ENCODE peak calls at places on chromosomes 6 and 20, in five cellular contexts. T is mesendoderm, F is Karpas-422, U is H9, S is neural progenitor cell. R is an unnamed sample.
A peak's percentile ranks its signal among the peaks of the same experiment; 100 is the strongest.

GRCh38 chr6:137309078-137309762 is 90.0 kb upstream of the IFNGR1 start:
- DNase-seq in T (peak; percentile 63), F (no peak), U (peak; percentile 61), S (no peak), R (peak; percentile 9)

GRCh38 chr6:117938324-117938995 is 31.4 kb downstream of the SLC35F1 start:
- DNase-seq in T (peak; percentile 59), F (no peak), U (peak; percentile 57), S (no peak), R (no peak)

GRCh38 chr6:167703781-167704180 is 122.9 kb upstream of the AFDN start:
- DNase-seq in T (no peak), F (no peak), U (peak; percentile 20), S (no peak), R (peak; percentile 38)

GRCh38 chr20:51272392-51272791 is 249.5 kb upstream of the KCNG1 start:
- DNase-seq in T (no peak), F (no peak), U (no peak), S (no peak), R (no peak)

GRCh38 chr6:166221040-166221439 is 53.4 kb upstream of the TBXT start:
- DNase-seq in T (no peak), F (no peak), U (no peak), S (no peak), R (no peak)

GRCh38 chr20:61525781-61526431 is 273.8 kb downstream of the CDH4 start:
- DNase-seq in T (peak; percentile 45), F (no peak), U (no peak), S (peak; percentile 47), R (no peak)

GRCh38 chr6:53975966-53976610 is 135.2 kb upstream of the MLIP start:
- DNase-seq in T (no peak), F (no peak), U (no peak), S (no peak), R (no peak)

GRCh38 chr20:58699246-58700107 is 6.9 kb downstream of the NPEPL1 start:
- DNase-seq in T (no peak), F (no peak), U (peak; percentile 23), S (no peak), R (peak; percentile 48)

GRCh38 chr6:158630944-158631616 is 13.5 kb downstream of the DYNLT1 start:
- DNase-seq in T (no peak), F (no peak), U (no peak), S (no peak), R (no peak)

GRCh38 chr6:129638055-129639019 is 71.6 kb downstream of the ARHGAP18 start:
- DNase-seq in T (no peak), F (no peak), U (no peak), S (no peak), R (no peak)

GRCh38 chr20:3754258-3754595 is 13.3 kb downstream of the ADISSP start:
- DNase-seq in T (no peak), F (no peak), U (no peak), S (no peak), R (no peak)

GRCh38 chr6:114648847-114649246 is 306.0 kb upstream of the HS3ST5 start:
- DNase-seq in T (no peak), F (no peak), U (no peak), S (no peak), R (no peak)

GRCh38 chr6:106146852-106147351 is 60.8 kb downstream of the PRDM1 start:
- DNase-seq in T (no peak), F (no peak), U (no peak), S (no peak), R (no peak)

GRCh38 chr6:170175644-170176620 is 114.9 kb downstream of the DLL1 start:
- DNase-seq in T (no peak), F (peak; percentile 29), U (peak; percentile 25), S (no peak), R (peak; percentile 72)

GRCh38 chr6:53795254-53795701 is 473 bp downstream of the LRRC1 start:
- DNase-seq in T (no peak), F (no peak), U (no peak), S (no peak), R (no peak)

GRCh38 chr6:88358846-88359245 is 192.7 kb upstream of the CNR1 start:
- DNase-seq in T (no peak), F (no peak), U (no peak), S (no peak), R (no peak)

GRCh38 chr20:54474866-54475265 is 527 bp upstream of the DOK5 start:
- DNase-seq in T (peak; percentile 37), F (no peak), U (no peak), S (peak; percentile 6), R (no peak)

GRCh38 chr6:84618836-84619235 is 145.6 kb downstream of the TBX18 start:
- DNase-seq in T (peak; percentile 90), F (no peak), U (peak; percentile 53), S (peak; percentile 67), R (peak; percentile 41)

GRCh38 chr6:156832166-156832743 is 55.1 kb downstream of the ARID1B start:
- DNase-seq in T (no peak), F (peak; percentile 53), U (no peak), S (no peak), R (peak; percentile 62)

GRCh38 chr20:23023621-23024187 is 11.4 kb upstream of the SSTR4 start:
- DNase-seq in T (peak; percentile 50), F (peak; percentile 55), U (peak; percentile 60), S (no peak), R (peak; percentile 39)

GRCh38 chr20:62472020-62472342 is 3.8 kb downstream of the GATA5 start:
- DNase-seq in T (no peak), F (no peak), U (no peak), S (no peak), R (peak; percentile 68)

GRCh38 chr6:73028124-73028766 is 197.1 kb downstream of the KHDC1L start:
- DNase-seq in T (peak; percentile 75), F (no peak), U (peak; percentile 52), S (no peak), R (peak; percentile 13)

GRCh38 chr6:145076110-145076841 is 659.0 kb downstream of the EPM2A start:
- DNase-seq in T (no peak), F (no peak), U (no peak), S (no peak), R (no peak)

GRCh38 chr6:82588020-82588419 is 224.4 kb downstream of the TPBG start:
- DNase-seq in T (peak; percentile 7), F (no peak), U (no peak), S (no peak), R (no peak)

GRCh38 chr6:6798430-6798829 is 209.9 kb downstream of the LY86 start:
- DNase-seq in T (no peak), F (no peak), U (no peak), S (no peak), R (no peak)

GRCh38 chr6:116444092-116444491 is 17.1 kb upstream of the CALHM6 start:
- DNase-seq in T (peak; percentile 40), F (peak; percentile 51), U (no peak), S (peak; percentile 24), R (no peak)

GRCh38 chr6:20319520-20320357 is 81.9 kb upstream of the E2F3 start:
- DNase-seq in T (no peak), F (no peak), U (no peak), S (no peak), R (no peak)

GRCh38 chr6:43144879-43145278 is 26.2 kb upstream of the SRF start:
- DNase-seq in T (no peak), F (no peak), U (no peak), S (no peak), R (peak; percentile 51)

GRCh38 chr6:491233-491632 is 99.7 kb downstream of the IRF4 start:
- DNase-seq in T (no peak), F (no peak), U (no peak), S (no peak), R (no peak)

R was measured in H7.